ENCODE peak calls at places on chromosomes 3 and 15, in eight cellular contexts. Q is heart left ventricle, I is transverse colon, T is stomach, Y is body of pancreas, Z is suprapubic skin, M is esophagus squamous epithelium, L is uterus. P is an unnamed sample.

GRCh38 chr15:63481105-63481810 is 23.1 kb upstream of the USP3 start:
- DNase-seq in Q (no peak), I (no peak), T (no peak), Y (no peak), Z (no peak), M (no peak), L (no peak), P (no peak)

GRCh38 chr3:177402533-177402932 is 205.3 kb upstream of the TBL1XR1 start:
- DNase-seq in Q (no peak), I (no peak), T (no peak), Y (no peak), Z (no peak), M (no peak), L (no peak), P (no peak)

GRCh38 chr15:100559330-100559729 is 30.6 kb upstream of the CERS3 start:
- DNase-seq in Q (peak; percentile 32), I (peak; percentile 21), T (peak; percentile 28), Y (no peak), Z (peak; percentile 83), M (no peak), L (no peak), P (peak; percentile 91)

GRCh38 chr15:68619303-68619698 is 40.5 kb downstream of the CORO2B start:
- DNase-seq in Q (no peak), I (no peak), T (no peak), Y (no peak), Z (no peak), M (no peak), L (no peak), P (no peak)

GRCh38 chr3:45943207-45943846 is at the start of gene CXCR6:
- DNase-seq in Q (no peak), I (peak; percentile 19), T (no peak), Y (no peak), Z (no peak), M (no peak), L (no peak), P (no peak)

GRCh38 chr3:115710799-115711198 is 87.5 kb downstream of the GAP43 start:
- DNase-seq in Q (no peak), I (no peak), T (no peak), Y (no peak), Z (no peak), M (no peak), L (no peak), P (no peak)

GRCh38 chr3:13569641-13570390 is 20.9 kb downstream of the FBLN2 start:
- DNase-seq in Q (no peak), I (no peak), T (no peak), Y (no peak), Z (no peak), M (no peak), L (no peak), P (no peak)

GRCh38 chr15:90000175-90000923 is 775 bp upstream of the ZNF710 start:
- DNase-seq in Q (no peak), I (peak; percentile 65), T (no peak), Y (peak; percentile 50), Z (peak; percentile 71), M (no peak), L (peak; percentile 38), P (no peak)

GRCh38 chr15:68650901-68651709 is 72.3 kb downstream of the CORO2B start:
- DNase-seq in Q (no peak), I (peak; percentile 72), T (peak; percentile 61), Y (peak; percentile 70), Z (peak; percentile 65), M (no peak), L (no peak), P (no peak)

GRCh38 chr3:49638445-49638844 is 35.7 kb upstream of the APEH start:
- DNase-seq in Q (no peak), I (no peak), T (no peak), Y (no peak), Z (no peak), M (no peak), L (no peak), P (no peak)

GRCh38 chr3:190810957-190811356 is 51.5 kb downstream of the GMNC start:
- DNase-seq in Q (no peak), I (no peak), T (no peak), Y (no peak), Z (no peak), M (no peak), L (no peak), P (no peak)

GRCh38 chr3:179880868-179881267 is 155.9 kb downstream of the PEX5L start:
- DNase-seq in Q (no peak), I (no peak), T (no peak), Y (no peak), Z (no peak), M (no peak), L (no peak), P (no peak)

GRCh38 chr15:35886765-35887164 is 340.8 kb upstream of the DPH6 start:
- DNase-seq in Q (no peak), I (no peak), T (no peak), Y (no peak), Z (no peak), M (no peak), L (no peak), P (no peak)

GRCh38 chr15:19984101-19984500 is 557.5 kb downstream of the GOLGA6L6 start:
- DNase-seq in Q (no peak), I (no peak), T (no peak), Y (no peak), Z (no peak), M (no peak), L (no peak), P (no peak)

GRCh38 chr15:75672646-75673425 is 25.1 kb downstream of the SNX33 start:
- DNase-seq in Q (no peak), I (no peak), T (peak; percentile 62), Y (peak; percentile 41), Z (no peak), M (no peak), L (no peak), P (no peak)
- H3K4me3 ChIP-seq in Q (no peak overlapping the region), I (no peak overlapping the region), T (no peak overlapping the region), Y (no peak overlapping the region), Z (no peak overlapping the region), M (no peak overlapping the region), L (no peak overlapping the region), P (no peak overlapping the region)

DNA sequence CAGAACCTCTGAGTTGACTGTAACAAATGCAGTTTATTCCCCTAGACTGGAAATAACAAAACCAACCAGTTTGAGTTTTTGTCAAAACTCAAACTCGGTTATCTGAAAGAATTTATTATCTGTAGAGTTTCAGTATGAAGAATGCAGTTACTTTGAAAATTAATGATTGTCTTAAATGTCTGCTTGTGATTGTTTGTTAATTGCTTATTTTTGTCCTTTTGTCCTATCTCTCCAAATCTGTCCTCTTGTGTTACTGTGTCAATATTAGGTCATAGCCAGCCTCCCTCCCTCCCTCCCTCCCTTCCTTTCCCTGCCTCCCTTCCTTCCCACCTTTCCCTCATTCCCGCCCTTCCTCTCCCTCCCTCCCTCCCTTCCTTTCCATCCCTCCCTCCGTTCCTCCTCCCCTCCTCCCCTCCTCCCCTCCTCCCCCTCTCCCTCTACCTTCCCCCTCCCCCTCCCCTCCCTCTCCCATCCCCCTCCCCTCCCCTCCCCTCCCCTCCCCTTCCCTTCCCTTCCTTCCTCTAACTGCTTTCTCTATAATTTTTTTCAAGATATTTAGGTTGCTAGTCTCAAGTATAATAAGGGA is 153.5 kb downstream of the FNDC3B start:
- DNase-seq in Q (no peak), I (no peak), T (no peak), Y (no peak), Z (no peak), M (no peak), L (no peak), P (no peak)
- TF ChIP-seq POLR2A in Q (no peak), I (no peak), T (no peak), Y (no peak), Z (no peak), M (no peak), L (no peak), P (no peak)

DNA sequence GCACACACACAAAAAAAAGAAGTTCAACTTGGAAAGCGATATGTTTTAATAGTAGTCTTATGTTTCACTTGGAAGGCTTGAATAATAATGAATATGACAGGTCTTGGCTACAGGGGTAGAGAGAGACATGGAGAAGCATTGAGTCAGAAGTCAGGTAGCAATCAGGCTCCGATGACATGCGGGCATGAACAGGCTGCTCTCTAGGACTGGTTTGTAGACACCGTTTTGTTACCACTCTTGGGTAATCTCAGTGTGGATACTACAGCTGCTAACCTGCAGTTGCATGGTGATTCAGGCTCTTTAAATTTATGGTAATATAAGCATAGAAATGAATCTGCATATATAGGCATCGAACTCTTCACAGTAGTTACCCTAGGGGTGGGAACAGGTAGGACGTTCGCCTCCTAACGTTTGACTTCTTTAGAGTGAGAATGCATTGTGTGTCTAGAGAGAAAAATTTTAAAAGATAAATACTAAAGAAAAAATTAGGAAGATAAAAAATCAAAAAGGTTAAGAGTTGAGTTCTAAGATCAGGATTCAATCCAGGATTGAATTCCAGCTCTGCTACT is 241.6 kb upstream of the KBTBD8 start:
- DNase-seq in Q (no peak), I (no peak), T (no peak), Y (no peak), Z (no peak), M (no peak), L (no peak), P (no peak)
- TF ChIP-seq CTCF in Q (no peak), I (no peak), T (no peak), Y (no peak), Z (no peak), M (no peak), L (no peak), P (no peak)

GRCh38 chr3:20668411-20668810 is 482.4 kb upstream of the SGO1 start:
- DNase-seq in Q (no peak), I (no peak), T (no peak), Y (no peak), Z (no peak), M (no peak), L (no peak), P (no peak)
- H3K4me3 ChIP-seq in Q (no peak overlapping the region), I (no peak overlapping the region), T (no peak overlapping the region), Y (no peak overlapping the region), Z (no peak overlapping the region), M (no peak overlapping the region), L (no peak overlapping the region), P (no peak overlapping the region)

P was measured in lower leg skin.